ENCODE peak calls at places on chromosomes 2 and 18, in eight cellular contexts. D is hepatocyte, S is IMR-90, Z is HCT116, L is mesendoderm, Q is vagina, K is heart right ventricle, N is uterus. R is an unnamed sample.

GRCh38 chr18:58529714-58530354 is 99.1 kb downstream of the ALPK2 start:
- DNase-seq in N (no peak), S (peak; percentile 68), L (peak; percentile 86), K (peak; percentile 41), Z (peak; percentile 35), Q (no peak), D (peak; percentile 73), R (peak; percentile 57)

GRCh38 chr2:200242553-200242952 is 63.9 kb upstream of the SPATS2L start:
- DNase-seq in N (no peak), S (no peak), D (no peak), Q (no peak), Z (no peak), K (no peak), L (no peak), R (no peak)

GRCh38 chr2:241505086-241505780 is 3.2 kb downstream of the STK25 start:
- DNase-seq in Z (no peak), L (no peak), S (no peak), Q (no peak), N (no peak), K (no peak), D (no peak), R (no peak)

GRCh38 chr18:67386028-67386427 is 130.5 kb downstream of the DSEL start:
- DNase-seq in Z (no peak), Q (no peak), K (no peak), L (no peak), N (no peak), D (peak; percentile 23), S (peak; percentile 48), R (no peak)

GRCh38 chr2:53286336-53286735 is 481.3 kb upstream of the CHAC2 start:
- DNase-seq in L (no peak), Q (no peak), Z (no peak), D (no peak), K (no peak), S (peak; percentile 45), N (no peak), R (no peak)

GRCh38 chr18:76941284-76941683 is 118.9 kb downstream of the ZNF236 start:
- DNase-seq in L (no peak), Q (no peak), D (no peak), Z (no peak), S (no peak), N (no peak), K (no peak), R (no peak)

GRCh38 chr2:153163055-153163454 is 315.5 kb downstream of the RPRM start:
- DNase-seq in Z (peak; percentile 53), D (peak; percentile 71), N (peak; percentile 19), Q (no peak), L (peak; percentile 82), K (no peak), S (no peak), R (no peak)

GRCh38 chr2:209431701-209432100 is 7.9 kb downstream of the MAP2 start:
- DNase-seq in S (peak; percentile 9), Z (no peak), N (no peak), Q (no peak), K (no peak), L (peak; percentile 44), D (peak; percentile 24), R (no peak)

DNA sequence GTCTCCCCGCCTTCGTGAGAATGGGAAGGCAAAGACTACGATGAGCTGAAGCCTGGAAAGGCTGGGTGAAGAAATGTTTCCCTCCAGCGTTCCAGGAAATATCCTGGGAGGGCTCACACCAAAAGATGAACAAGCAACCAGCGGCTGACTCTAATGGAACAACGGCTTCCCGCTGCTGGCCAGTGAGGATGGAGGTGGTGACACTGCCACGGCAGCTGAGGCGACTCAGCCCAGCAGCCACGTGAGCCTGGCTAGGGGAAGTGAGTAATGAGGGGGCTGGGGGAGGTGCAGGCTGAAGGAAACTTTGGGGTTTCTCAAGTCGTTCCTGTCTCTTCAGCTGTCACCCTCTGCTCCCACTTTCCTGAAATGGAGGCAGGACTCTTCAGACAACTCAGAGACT is 105.0 kb upstream of the SMAD7 start:
- DNase-seq in K (peak; percentile 54), L (no peak), Z (no peak), N (peak; percentile 34), S (peak; percentile 94), Q (no peak), D (no peak), R (peak; percentile 76)
- H3K27ac ChIP-seq in K (no peak overlapping the region), L (no peak overlapping the region), Z (no peak overlapping the region), N (no peak overlapping the region), S (peak overlapping the region; percentile 85), Q (no peak overlapping the region), D (no peak overlapping the region), R (peak overlapping the region; percentile 69)

GRCh38 chr2:109513230-109513629 is 100.5 kb downstream of the SEPTIN10 start:
- DNase-seq in L (no peak), Z (no peak), S (no peak), Q (no peak), K (no peak), D (no peak), N (no peak), R (no peak)
- H3K4me1 ChIP-seq in L (peaks cover 2% of the 10 kb centered on the region), Z (peaks cover 5% of the 10 kb centered on the region), S (peaks cover 8% of the 10 kb centered on the region), Q (peaks cover 34% of the 10 kb centered on the region), K (no peaks in the 10 kb centered on the region), D (no peaks in the 10 kb centered on the region), N (peaks cover 5% of the 10 kb centered on the region), R (peaks cover 9% of the 10 kb centered on the region)

GRCh38 chr2:233479616-233480489 is 86.7 kb downstream of the USP40 start:
- DNase-seq in S (no peak), N (no peak), Z (no peak), K (no peak), D (no peak), Q (peak; percentile 81), L (no peak), R (no peak)

GRCh38 chr2:233477548-233478433 is 88.8 kb downstream of the USP40 start:
- DNase-seq in S (no peak), K (no peak), Q (peak; percentile 70), D (no peak), Z (no peak), L (no peak), N (no peak), R (no peak)

GRCh38 chr2:233481368-233482142 is 85.0 kb downstream of the USP40 start:
- DNase-seq in Z (no peak), Q (peak; percentile 87), S (no peak), N (no peak), L (no peak), D (no peak), K (no peak), R (no peak)

GRCh38 chr2:233482616-233483015 is 84.0 kb downstream of the USP40 start:
- DNase-seq in Q (peak; percentile 79), S (no peak), N (no peak), D (no peak), Z (no peak), K (no peak), L (no peak), R (no peak)

GRCh38 chr2:233480490-233481202 is 85.9 kb downstream of the USP40 start:
- DNase-seq in L (no peak), S (no peak), Q (peak; percentile 85), D (no peak), K (no peak), N (no peak), Z (no peak), R (no peak)
- H3K36me3 ChIP-seq in L (no peaks in the 10 kb centered on the region), S (peaks cover 47% of the 10 kb centered on the region), Q (no peaks in the 10 kb centered on the region), D (no peaks in the 10 kb centered on the region), K (peaks cover 28% of the 10 kb centered on the region), N (no peaks in the 10 kb centered on the region), Z (peaks cover 5% of the 10 kb centered on the region), R (peaks cover 54% of the 10 kb centered on the region)

GRCh38 chr2:234451852-234452625 is 44.8 kb downstream of the ARL4C start:
- DNase-seq in Z (no peak), L (no peak), Q (no peak), N (no peak), S (peak; percentile 98), D (peak; percentile 28), K (no peak), R (no peak)

GRCh38 chr2:234451242-234451641 is 45.6 kb downstream of the ARL4C start:
- DNase-seq in L (no peak), K (no peak), Q (no peak), N (no peak), S (no peak), Z (no peak), D (no peak), R (no peak)

GRCh38 chr2:234454433-234454832 is 42.4 kb downstream of the ARL4C start:
- DNase-seq in Z (no peak), Q (no peak), S (no peak), D (no peak), K (no peak), L (no peak), N (no peak), R (no peak)

GRCh38 chr2:234450431-234451095 is 46.3 kb downstream of the ARL4C start:
- DNase-seq in Q (no peak), K (no peak), S (no peak), L (no peak), D (no peak), N (no peak), Z (no peak), R (no peak)

GRCh38 chr2:234453216-234453615 is 43.7 kb downstream of the ARL4C start:
- DNase-seq in L (no peak), N (no peak), Q (no peak), K (no peak), D (no peak), Z (no peak), S (no peak), R (no peak)
- H3K27ac ChIP-seq in L (no peak overlapping the region), N (no peak overlapping the region), Q (no peak overlapping the region), K (no peak overlapping the region), D (peak overlapping the region; percentile 59), Z (no peak overlapping the region), S (no peak overlapping the region), R (no peak overlapping the region)

GRCh38 chr2:1793001-1793867 is 48.9 kb upstream of the PXDN start:
- DNase-seq in D (no peak), S (no peak), K (no peak), Q (no peak), N (no peak), L (no peak), Z (no peak), R (peak; percentile 93)
- H3K4me1 ChIP-seq in D (peaks cover 12% of the 10 kb centered on the region), S (peaks cover 7% of the 10 kb centered on the region), K (no peaks in the 10 kb centered on the region), Q (no peaks in the 10 kb centered on the region), N (no peaks in the 10 kb centered on the region), L (no peaks in the 10 kb centered on the region), Z (no peaks in the 10 kb centered on the region), R (peaks cover 69% of the 10 kb centered on the region)